ENCODE peak calls at places on chromosomes 2 and 18, in six cellular contexts. J is IMR-90, H is neuronal stem cell, L is mesenchymal stem cell, S is H9, R is trophoblast cell. B is an unnamed sample.

GRCh38 chr2:66340521-66340920 is 94.4 kb upstream of the MEIS1 start:
- DNase-seq in H (no peak), R (peak), J (no peak), L (no peak), S (no peak), B (no peak)

GRCh38 chr2:36455788-36456187 is 100.2 kb downstream of the CRIM1 start:
- DNase-seq in H (no peak), R (no peak), L (peak), S (no peak), J (peak), B (peak)

GRCh38 chr18:14930076-14930475 is 182.1 kb downstream of the ANKRD30B start:
- DNase-seq in J (no peak), L (no peak), H (no peak), S (no peak), R (no peak), B (no peak)

GRCh38 chr18:10751711-10752110 is 225.9 kb downstream of the NAPG start:
- DNase-seq in S (no peak), R (no peak), L (peak), H (no peak), J (no peak), B (no peak)

GRCh38 chr2:100891911-100892642 is 72.1 kb downstream of the NPAS2 start:
- DNase-seq in R (no peak), J (peak), S (no peak), L (peak), H (no peak), B (no peak)

GRCh38 chr2:159156834-159157233 is 129.7 kb downstream of the WDSUB1 start:
- DNase-seq in S (no peak), J (no peak), H (no peak), L (no peak), R (peak), B (no peak)

GRCh38 chr2:20186078-20186854 is 38.7 kb downstream of the SDC1 start:
- DNase-seq in R (no peak), H (no peak), S (peak), J (peak), L (peak), B (peak)

GRCh38 chr2:201452058-201452736 is 657 bp downstream of the STRADB start:
- DNase-seq in H (no peak), J (no peak), L (peak), R (no peak), S (no peak), B (no peak)

GRCh38 chr2:160227252-160227651 is 27.2 kb upstream of the ITGB6 start:
- DNase-seq in H (no peak), R (peak), S (no peak), L (peak), J (peak), B (no peak)

GRCh38 chr2:129876576-129876975 is 102.9 kb upstream of the RAB6C start:
- DNase-seq in R (no peak), S (no peak), H (no peak), L (no peak), J (no peak), B (no peak)

GRCh38 chr2:224934542-224935188 is 107.6 kb downstream of the DOCK10 start:
- DNase-seq in S (no peak), L (no peak), J (no peak), H (no peak), R (no peak), B (no peak)

GRCh38 chr2:161241894-161242293 is 66.3 kb upstream of the PSMD14 start:
- DNase-seq in J (no peak), R (no peak), S (no peak), H (no peak), L (no peak), B (no peak)

DNA sequence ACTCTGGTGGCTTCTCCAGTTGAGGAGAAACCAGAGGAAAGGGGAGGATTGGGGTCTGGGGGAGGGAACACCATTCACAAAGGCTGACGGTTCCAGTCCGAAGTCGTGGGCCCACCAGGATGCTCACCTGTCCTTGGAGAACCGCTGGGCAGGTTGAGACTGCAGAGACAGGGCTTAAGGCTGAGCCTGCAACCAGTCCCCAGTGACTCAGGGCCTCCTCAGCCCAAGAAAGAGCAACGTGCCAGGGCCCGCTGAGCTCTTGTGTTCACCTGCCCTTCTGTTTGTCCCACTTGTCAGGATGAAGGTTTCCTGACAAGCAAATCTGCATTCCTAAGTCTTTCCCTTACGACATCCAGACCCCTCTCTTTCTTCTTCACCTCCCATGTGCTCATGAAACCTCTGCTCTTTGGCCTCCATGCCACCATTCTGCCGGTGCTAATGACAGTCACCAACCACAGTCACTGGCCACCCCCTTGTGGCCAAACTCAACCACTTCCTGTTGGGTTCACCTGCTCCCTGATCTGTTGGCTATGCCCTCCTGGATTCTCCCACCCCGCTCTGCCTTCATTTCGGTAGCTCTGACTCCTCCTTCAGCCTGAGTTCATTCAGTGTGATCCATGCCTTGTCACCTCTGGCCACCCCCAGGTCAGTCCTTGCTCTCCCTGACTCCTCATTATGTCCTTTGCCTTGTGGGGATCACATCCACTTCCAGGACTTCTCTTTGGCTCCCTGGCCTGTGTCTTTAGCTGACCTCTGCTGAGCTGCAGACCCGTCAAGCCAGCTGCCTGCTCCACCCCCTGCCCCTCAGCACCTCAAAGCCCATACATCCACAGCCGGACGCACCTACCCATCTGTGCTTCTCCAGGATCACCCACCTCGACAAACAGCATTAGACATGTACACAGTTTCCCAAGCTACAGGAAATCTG is 17.6 kb downstream of the EMX1 start:
- DNase-seq in J (no peak), R (no peak), L (no peak), S (peak), H (no peak), B (peak)
- H2AK5ac ChIP-seq in J (no peak), R (no peak), L (no peak), S (no peak), H (peak), B (no peak)

DNA sequence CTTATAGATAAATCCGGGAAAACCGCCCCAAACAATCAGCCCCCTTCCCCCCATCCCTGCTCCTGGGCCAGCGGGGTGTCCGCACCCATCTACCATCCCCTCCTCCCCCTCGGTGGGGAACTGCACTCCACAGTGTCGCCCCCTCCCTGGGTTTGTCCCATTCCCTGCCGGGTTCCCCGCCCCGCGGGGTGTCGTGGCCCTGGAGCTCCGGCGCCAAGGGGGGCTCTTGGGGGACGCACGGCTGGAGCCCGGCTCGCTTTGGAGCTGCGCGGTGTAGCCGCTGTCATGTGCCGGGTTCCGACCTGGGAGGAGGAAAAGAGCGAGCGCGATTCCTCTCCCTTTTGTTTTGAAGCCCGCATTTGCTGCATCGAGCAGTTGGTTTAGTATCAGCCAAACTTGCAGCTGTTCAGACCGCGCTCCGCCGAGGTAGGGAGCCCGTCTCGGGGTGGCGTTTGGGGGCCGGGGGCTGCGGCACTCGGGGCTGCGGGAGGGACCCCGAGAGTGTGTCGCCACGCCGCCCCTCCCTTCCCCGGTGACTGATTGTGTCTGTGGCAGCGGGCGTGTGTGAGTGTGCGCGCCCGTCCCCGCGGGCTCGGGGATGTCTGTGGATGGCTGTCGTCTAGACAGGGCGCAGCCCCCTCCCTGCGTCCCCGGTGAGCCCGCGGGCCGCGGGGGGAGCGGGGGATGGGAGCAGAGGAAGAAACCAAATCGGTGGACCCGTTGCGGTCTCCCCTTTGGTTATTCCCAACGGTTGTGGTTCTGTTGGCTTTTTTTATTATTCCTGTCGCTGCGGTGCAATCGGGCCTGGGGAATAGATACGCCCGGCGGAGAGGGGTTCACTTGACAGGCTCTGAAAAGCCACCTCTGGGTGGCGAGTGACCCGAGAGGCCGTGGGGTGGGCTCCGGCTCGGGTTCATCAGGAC is 836 bp downstream of the CTIF start:
- DNase-seq in S (peak), J (peak), R (peak), H (peak), L (peak), B (peak)
- H3K18ac ChIP-seq in S (no peak), J (peak), R (peak), H (peak), L (peak), B (peak)

DNA sequence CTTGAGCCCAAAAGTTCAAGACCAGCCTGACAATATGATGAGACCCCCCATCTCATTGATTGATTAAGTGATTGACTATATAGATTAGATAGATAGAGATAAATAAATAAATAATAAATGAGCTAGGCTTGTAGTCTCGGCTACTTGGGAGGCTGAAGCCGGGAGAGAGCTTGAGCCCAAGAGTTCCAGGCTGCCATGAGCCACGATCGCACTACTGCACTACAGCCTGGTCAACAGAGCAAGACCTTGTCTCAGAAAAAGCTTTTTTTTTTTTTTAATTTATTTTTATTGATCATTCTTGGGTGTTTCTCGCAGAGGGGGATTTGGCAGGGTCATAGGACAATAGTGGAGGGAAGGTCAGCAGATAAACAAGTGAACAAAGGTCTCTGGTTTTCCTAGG is 12.4 kb downstream of the EIPR1 start:
- DNase-seq in S (no peak), R (no peak), L (no peak), J (no peak), H (no peak), B (no peak)
- H2AK5ac ChIP-seq in S (no peak), R (no peak), L (no peak), J (no peak), H (no peak), B (no peak)

DNA sequence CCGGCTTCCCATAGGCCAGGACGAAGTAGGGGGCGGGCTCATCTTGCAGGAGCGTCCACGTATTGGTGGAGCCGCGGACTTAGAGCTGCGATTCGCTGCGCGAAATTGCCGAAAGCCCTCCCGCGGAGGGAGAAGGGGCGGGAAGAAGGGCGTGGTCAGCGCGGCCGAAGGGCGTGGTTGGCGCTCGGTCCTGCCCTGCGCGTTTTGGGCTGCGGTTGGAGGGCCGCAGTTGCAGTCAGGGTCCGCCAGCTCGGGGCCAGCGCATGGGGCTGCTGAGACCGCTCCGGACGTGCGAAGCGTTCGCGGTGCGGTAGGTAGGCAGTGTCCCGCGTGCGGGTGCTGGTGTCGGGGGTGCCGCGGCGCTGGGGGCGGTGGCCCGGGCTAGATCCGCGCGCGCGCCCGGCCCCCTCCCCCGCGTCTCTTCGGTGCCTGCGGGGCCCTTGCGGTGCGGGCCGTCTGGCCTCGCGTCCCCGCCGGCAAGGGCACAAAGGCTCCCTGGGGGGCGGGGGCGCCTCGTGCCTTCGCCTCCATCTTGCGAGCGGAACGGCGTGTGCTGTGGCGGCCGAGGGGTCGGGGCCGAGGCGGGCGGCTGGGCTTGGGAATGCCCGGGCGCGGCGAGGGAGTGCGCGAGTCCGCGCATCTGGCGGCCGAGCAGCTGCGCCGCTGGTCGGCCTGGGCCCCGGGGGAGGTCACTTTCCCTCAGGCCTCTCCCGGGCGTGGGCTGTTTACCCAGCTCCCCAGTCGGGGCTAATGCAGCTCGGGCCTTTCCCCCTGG is at the start of gene CEP68:
- DNase-seq in J (peak), H (peak), R (peak), S (peak), L (peak), B (peak)
- H3K18ac ChIP-seq in J (no peak), H (peak), R (no peak), S (peak), L (no peak), B (peak)

GRCh38 chr2:219626540-219626939 is 890 bp upstream of the SLC4A3 start:
- DNase-seq in J (no peak), H (no peak), R (peak), L (no peak), S (no peak), B (no peak)
- H2AK5ac ChIP-seq in J (no peak), H (peak), R (no peak), L (no peak), S (no peak), B (no peak)

DNA sequence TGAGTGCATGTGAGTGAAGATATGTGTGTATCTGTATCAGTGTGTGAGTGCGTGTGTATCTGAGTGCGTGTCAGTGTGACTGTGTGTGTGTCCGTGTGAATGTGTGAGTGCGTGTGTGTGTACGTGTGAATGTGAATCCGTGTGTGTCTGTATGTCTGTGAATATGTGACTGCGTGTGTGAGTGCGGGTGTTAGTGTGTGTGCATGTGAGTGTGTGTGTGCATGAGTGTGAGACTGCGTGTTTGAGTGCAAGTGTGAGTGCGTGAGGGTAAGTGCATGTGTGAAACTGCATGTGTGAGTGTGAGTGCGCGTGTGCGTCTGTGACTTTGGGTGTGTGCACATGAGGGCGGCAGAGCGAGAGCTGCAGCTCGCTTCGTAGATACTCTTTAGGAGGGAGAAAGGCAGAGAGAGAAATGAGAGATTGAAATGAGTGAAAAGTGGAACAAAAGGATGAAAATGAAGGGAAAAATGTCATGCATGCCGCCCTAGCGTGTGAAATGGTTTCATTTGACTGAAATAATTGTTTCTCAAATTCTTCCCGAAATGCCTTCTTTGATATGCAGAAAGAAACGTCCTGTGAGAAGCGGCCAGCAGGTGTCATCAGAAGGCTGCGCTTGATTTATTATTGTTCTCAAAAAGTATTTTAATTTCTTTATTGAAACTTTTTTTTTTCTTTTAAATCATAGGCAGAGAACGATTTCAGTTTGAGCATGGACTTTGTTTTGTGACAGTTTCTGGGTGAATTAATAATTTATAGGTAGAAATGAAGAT is 25.6 kb downstream of the ZNF407 start:
- DNase-seq in J (peak), L (peak), S (no peak), R (no peak), H (no peak), B (peak)
- H3K18ac ChIP-seq in J (no peak), L (no peak), S (peak), R (no peak), H (no peak), B (no peak)

GRCh38 chr2:153004627-153005026 is 286.2 kb downstream of the ARL6IP6 start:
- DNase-seq in R (no peak), J (no peak), S (no peak), L (no peak), H (no peak), B (no peak)

DNA sequence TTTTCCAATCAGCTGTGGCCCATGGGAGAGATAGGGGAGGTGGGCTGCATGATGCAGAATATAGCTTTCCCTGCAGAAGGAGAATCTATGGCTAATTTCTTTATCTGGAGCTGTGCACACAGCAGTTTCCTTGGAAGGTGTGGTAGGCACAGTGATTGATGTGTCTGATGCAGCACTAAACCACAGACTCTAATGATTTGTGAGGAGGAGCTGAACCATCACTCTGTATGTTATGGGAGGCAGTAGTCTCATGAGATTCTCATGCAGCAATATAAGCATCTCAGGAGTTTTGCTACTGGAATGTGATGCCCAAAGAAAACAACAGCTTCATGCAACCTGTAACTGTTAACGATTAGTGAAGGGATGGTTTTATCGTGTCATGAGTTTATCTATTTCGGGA is 286.6 kb downstream of the ARL6IP6 start:
- DNase-seq in S (no peak), R (no peak), H (no peak), J (no peak), L (no peak), B (no peak)
- H2AK5ac ChIP-seq in S (no peak), R (no peak), H (no peak), J (no peak), L (no peak), B (no peak)

DNA sequence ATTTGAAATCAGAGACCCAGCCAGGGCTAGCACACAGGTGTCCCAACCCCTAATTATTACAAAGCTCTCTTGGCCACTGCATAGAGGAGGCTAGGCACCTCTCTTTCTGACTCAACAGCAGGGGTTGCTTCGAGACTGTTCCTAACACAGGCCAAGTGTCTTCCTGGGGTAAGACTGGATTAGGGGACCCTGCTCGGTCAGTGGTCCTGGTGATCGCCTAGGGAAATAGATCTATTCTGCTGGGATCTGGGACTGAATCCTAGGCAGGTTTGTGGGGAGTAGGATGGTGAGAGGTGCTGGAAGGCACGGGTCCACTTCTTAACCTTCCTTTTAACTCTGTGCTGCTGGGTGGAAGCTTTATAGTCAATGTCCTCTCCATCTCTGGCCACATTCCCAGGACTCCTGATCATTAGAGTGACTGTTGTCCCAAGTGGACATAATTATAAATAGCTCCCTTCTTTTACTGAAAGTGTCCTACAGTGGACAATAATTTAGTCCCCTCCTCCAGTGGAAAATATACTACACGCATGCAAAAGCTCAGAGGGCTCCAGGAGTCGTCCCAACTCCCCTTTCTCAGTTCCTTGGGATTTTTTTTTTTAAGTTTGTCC is 1.4 kb upstream of the TRIB2 start:
- DNase-seq in L (peak), R (no peak), H (no peak), J (no peak), S (no peak), B (peak)
- H3K18ac ChIP-seq in L (peak), R (no peak), H (no peak), J (peak), S (no peak), B (peak)